ENCODE peak calls at places on chromosomes 1 and 21, in nine cellular contexts. F, D, R, T, Y, E, P, I and X are unnamed samples.

GRCh38 chr1:209850342-209850979 is 22.7 kb downstream of the UTP25 start:
- DNase-seq in F (peak), D (peak), R (peak), T (no peak), Y (peak), E (peak), P (peak), I (peak), X (peak)

GRCh38 chr1:230790026-230790425 is 42.8 kb downstream of the CAPN9 start:
- DNase-seq in F (no peak), D (no peak), R (no peak), T (no peak), Y (no peak), E (no peak), P (no peak), I (no peak), X (peak)

GRCh38 chr1:11417162-11417561 is 61.8 kb upstream of the DISP3 start:
- DNase-seq in F (no peak), D (no peak), R (no peak), T (no peak), Y (no peak), E (no peak), P (no peak), I (no peak), X (peak)

GRCh38 chr1:61301824-61302652 is 219.7 kb downstream of the NFIA start:
- DNase-seq in F (no peak), D (peak), R (peak), T (no peak), Y (no peak), E (no peak), P (no peak), I (no peak), X (no peak)

GRCh38 chr1:225776294-225776693 is 1.3 kb upstream of the SRP9 start:
- DNase-seq in F (no peak), D (no peak), R (no peak), T (no peak), Y (no peak), E (no peak), P (no peak), I (no peak), X (no peak)

GRCh38 chr1:182850319-182850718 is 11.2 kb downstream of the DHX9 start:
- DNase-seq in F (no peak), D (no peak), R (no peak), T (no peak), Y (no peak), E (no peak), P (no peak), I (no peak), X (no peak)

GRCh38 chr1:116165572-116165971 is 54.4 kb downstream of the MAB21L3 start:
- DNase-seq in F (no peak), D (no peak), R (no peak), T (peak), Y (no peak), E (no peak), P (no peak), I (no peak), X (no peak)

GRCh38 chr1:16236091-16236494 is 890 bp downstream of the CPLANE2 start:
- DNase-seq in F (no peak), D (peak), R (peak), T (peak), Y (no peak), E (peak), P (peak), I (no peak), X (no peak)

GRCh38 chr1:161958425-161958824 is 65.2 kb downstream of the OLFML2B start:
- DNase-seq in F (no peak), D (no peak), R (peak), T (no peak), Y (no peak), E (no peak), P (peak), I (peak), X (no peak)

GRCh38 chr1:22739648-22740385 is 29.2 kb downstream of the EPHB2 start:
- DNase-seq in F (no peak), D (peak), R (peak), T (no peak), Y (peak), E (no peak), P (no peak), I (peak), X (no peak)

GRCh38 chr1:233224291-233224690 is 71.2 kb downstream of the PCNX2 start:
- DNase-seq in F (no peak), D (peak), R (peak), T (no peak), Y (no peak), E (no peak), P (no peak), I (no peak), X (no peak)

GRCh38 chr1:21857142-21857839 is 45.2 kb downstream of the LDLRAD2 start:
- DNase-seq in F (no peak), D (peak), R (no peak), T (no peak), Y (no peak), E (no peak), P (no peak), I (peak), X (no peak)

GRCh38 chr1:236673284-236673919 is 12.9 kb upstream of the ACTN2 start:
- DNase-seq in F (no peak), D (no peak), R (peak), T (no peak), Y (no peak), E (no peak), P (no peak), I (no peak), X (no peak)

GRCh38 chr21:45248893-45249381 is 38.8 kb downstream of the POFUT2 start:
- DNase-seq in F (no peak), D (no peak), R (peak), T (no peak), Y (no peak), E (no peak), P (no peak), I (peak), X (peak)

GRCh38 chr21:45250272-45250671 is 37.4 kb downstream of the POFUT2 start:
- DNase-seq in F (no peak), D (no peak), R (no peak), T (no peak), Y (no peak), E (no peak), P (no peak), I (no peak), X (no peak)

GRCh38 chr21:45250914-45251634 is 36.6 kb downstream of the POFUT2 start:
- DNase-seq in F (no peak), D (no peak), R (no peak), T (no peak), Y (no peak), E (no peak), P (no peak), I (no peak), X (no peak)

GRCh38 chr21:45248301-45248892 is 39.3 kb downstream of the POFUT2 start:
- DNase-seq in F (no peak), D (no peak), R (no peak), T (no peak), Y (no peak), E (no peak), P (no peak), I (no peak), X (peak)

DNA sequence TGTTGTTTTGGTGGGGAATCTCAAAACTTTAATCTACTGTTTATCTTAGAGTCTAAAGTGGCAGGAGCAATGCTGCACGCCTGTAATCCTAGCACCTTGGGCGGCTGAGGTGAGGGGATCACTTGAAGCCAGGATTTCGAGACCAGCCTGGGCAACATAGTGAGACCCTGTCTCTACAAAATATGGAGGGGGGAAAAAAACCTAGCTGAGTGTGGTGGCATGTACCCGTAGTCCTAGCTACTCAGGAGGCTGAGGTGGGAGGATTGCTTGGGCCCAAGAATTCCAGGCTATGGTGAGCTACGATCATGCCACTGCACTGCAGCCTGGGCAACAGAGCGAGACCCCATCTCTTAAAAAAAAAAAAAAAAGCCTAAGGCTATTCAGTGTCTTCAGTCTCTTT is 38.1 kb downstream of the POFUT2 start:
- DNase-seq in F (no peak), D (no peak), R (no peak), T (no peak), Y (no peak), E (no peak), P (no peak), I (no peak), X (no peak)
- H3K9ac ChIP-seq in F (no peak), D (no peak), R (no peak), T (no peak), Y (no peak), E (no peak), P (no peak), I (no peak), X (no peak)

DNA sequence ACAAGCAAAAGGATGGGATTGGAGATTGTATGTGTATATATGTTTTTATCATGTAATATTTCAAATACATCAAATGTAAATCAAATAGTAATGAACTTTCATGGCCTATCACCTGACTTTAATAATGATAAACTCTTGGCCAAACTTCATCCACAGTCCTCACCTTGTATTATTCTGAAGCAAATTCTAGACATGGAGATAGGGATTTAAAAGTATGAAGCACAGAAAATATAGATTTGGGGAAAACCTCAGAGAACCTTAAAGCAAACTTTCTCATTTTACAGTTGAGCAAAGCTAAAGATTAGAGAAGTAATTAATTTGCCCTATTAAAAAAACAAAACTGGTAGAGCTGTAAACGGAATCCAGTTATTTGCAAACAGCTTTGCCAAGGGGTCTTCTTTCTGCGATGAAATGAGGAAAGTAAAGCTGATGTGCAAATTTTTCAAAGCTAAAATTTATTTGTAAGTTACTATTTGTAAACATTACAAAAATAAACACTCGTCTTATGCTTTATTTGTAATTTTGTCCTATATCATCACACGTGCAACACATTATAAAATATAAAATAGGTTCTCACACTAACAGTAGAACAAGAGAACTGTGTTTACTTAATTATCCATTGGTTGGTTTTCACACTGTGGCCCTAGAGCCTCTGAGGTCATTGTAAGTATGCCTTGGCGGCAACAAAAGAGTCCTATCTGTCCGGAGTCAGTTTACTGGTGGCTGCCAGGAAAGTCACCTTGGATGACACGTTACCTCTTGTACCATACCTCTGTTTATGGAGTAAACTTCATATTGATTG is 20.0 kb upstream of the KIF14 start:
- DNase-seq in F (no peak), D (no peak), R (no peak), T (no peak), Y (peak), E (no peak), P (no peak), I (peak), X (no peak)
- H3K27ac ChIP-seq in F (no peak), D (no peak), R (peak), T (no peak), Y (peak), E (no peak), P (peak), I (peak), X (no peak)

GRCh38 chr1:52660807-52661206 is 27.8 kb downstream of the SHISAL2A start:
- DNase-seq in F (no peak), D (no peak), R (no peak), T (no peak), Y (no peak), E (no peak), P (no peak), I (no peak), X (no peak)

GRCh38 chr1:52657702-52658101 is 24.7 kb downstream of the SHISAL2A start:
- DNase-seq in F (no peak), D (no peak), R (no peak), T (no peak), Y (no peak), E (no peak), P (no peak), I (no peak), X (no peak)

GRCh38 chr1:52658795-52659194 is 25.8 kb downstream of the SHISAL2A start:
- DNase-seq in F (no peak), D (no peak), R (no peak), T (no peak), Y (no peak), E (no peak), P (peak), I (no peak), X (no peak)

GRCh38 chr1:52659356-52659755 is 26.4 kb downstream of the SHISAL2A start:
- DNase-seq in F (no peak), D (peak), R (no peak), T (no peak), Y (no peak), E (no peak), P (peak), I (peak), X (no peak)

DNA sequence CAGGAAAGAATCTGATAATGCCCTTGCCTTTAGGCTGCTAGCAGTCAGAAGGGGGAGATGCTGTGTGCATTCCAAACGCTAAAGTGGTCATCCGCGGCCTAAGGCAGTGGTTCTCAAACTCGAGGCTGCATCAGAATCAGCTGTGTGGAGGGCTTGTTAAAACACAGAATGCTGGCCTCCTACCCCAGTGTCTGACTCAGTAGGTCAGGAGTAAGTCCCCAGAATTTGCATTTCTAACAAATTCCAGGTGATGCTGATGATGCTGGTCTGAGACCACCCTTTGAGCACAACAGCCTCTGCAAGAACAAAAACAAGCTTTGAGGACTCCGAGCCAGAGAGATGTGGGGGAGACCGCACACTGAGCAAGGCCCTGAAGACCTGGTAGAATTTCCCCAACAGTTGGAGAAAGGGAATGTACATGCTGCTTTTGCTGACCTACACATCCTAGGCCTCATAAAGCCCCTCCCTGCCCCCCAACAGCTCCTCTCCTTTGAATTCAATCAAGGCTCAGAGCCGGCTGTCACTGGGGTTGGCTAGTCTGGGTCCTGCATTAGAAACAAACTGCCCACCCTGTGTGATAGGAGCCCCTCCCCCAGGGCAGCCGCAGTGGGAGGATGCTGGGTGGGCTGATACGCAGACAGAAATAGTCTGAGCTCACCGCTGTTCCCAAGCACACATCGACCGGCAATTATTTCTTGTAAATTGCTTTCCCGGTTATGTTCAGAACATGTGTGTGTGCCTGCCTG is 27.1 kb downstream of the SHISAL2A start:
- DNase-seq in F (no peak), D (no peak), R (no peak), T (no peak), Y (no peak), E (no peak), P (peak), I (no peak), X (peak)
- H3K4me3 ChIP-seq in F (no peak), D (no peak), R (no peak), T (no peak), Y (no peak), E (no peak), P (no peak), I (no peak), X (no peak)

GRCh38 chr1:27527223-27527856 is 37.4 kb upstream of the WASF2 start:
- DNase-seq in F (no peak), D (peak), R (peak), T (peak), Y (peak), E (peak), P (no peak), I (no peak), X (peak)

GRCh38 chr1:27527857-27528700 is 38.1 kb upstream of the WASF2 start:
- DNase-seq in F (no peak), D (no peak), R (no peak), T (peak), Y (no peak), E (no peak), P (peak), I (no peak), X (peak)

GRCh38 chr1:27528701-27529637 is 39.0 kb upstream of the WASF2 start:
- DNase-seq in F (no peak), D (peak), R (peak), T (peak), Y (peak), E (no peak), P (no peak), I (peak), X (peak)

GRCh38 chr1:27530192-27530591 is 40.2 kb upstream of the WASF2 start:
- DNase-seq in F (no peak), D (no peak), R (no peak), T (no peak), Y (no peak), E (no peak), P (no peak), I (no peak), X (no peak)

DNA sequence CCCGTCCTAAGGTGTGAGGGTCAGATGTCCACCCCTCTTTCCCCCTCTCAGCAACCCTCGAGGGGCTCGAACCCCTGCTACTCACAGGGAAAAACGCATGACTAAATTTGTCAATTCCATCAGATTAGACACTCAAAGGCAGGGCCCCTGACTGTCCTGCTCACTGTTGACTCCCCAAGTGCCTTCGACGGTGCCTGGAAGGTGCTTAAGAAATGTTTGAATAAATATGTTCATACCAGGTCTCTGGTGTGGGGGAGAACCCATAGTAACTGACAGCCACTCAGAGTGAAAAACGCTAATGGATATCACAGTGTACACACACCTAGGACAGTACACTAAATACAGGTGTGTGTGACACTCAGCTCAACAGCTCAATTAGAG is 39.7 kb upstream of the WASF2 start:
- DNase-seq in F (no peak), D (no peak), R (no peak), T (no peak), Y (no peak), E (no peak), P (no peak), I (no peak), X (no peak)
- H3K9ac ChIP-seq in F (no peak), D (peak), R (no peak), T (peak), Y (peak), E (no peak), P (no peak), I (peak), X (no peak)

GRCh38 chr1:211257831-211258225 is 1.3 kb upstream of the RCOR3 start:
- DNase-seq in F (no peak), D (no peak), R (peak), T (no peak), Y (no peak), E (no peak), P (no peak), I (peak), X (no peak)
- H3K27ac ChIP-seq in F (peak), D (peak), R (peak), T (peak), Y (peak), E (peak), P (peak), I (peak), X (peak)